ENCODE peak calls at places on chromosomes 6 and 20, in eight cellular contexts. One of them, this sample, is unnamed.

GRCh38 chr6:54992789-54993188 is 146.2 kb downstream of the FAM83B start:
- DNase-seq in activated T-cell treated with anti-CD3 and anti-CD28 coated beads, Interleukin-2, amount 50 U/mL, for 72 hours: no peak
- DNase-seq in PC-9: no peak
- DNase-seq in mucosa of descending colon: no peak
- DNase-seq in stimulated activated CD8-positive, alpha-beta memory T cell treated with anti-CD3 and anti-CD28 coated beads, Interleukin-15, amount 100 ng/mL, for 24 hours: no peak
- DNase-seq in HTR-8/SVneo: no peak
- DNase-seq in dorsolateral prefrontal cortex: no peak
- DNase-seq in brain microvascular endothelial cell: no peak
- DNase-seq in this sample: no peak

GRCh38 chr20:37226889-37227288 is 34.7 kb downstream of the GHRH start:
- DNase-seq in brain microvascular endothelial cell: no peak
- DNase-seq in dorsolateral prefrontal cortex: no peak
- DNase-seq in activated T-cell treated with anti-CD3 and anti-CD28 coated beads, Interleukin-2, amount 50 U/mL, for 72 hours: no peak
- DNase-seq in HTR-8/SVneo: no peak
- DNase-seq in stimulated activated CD8-positive, alpha-beta memory T cell treated with anti-CD3 and anti-CD28 coated beads, Interleukin-15, amount 100 ng/mL, for 24 hours: no peak
- DNase-seq in mucosa of descending colon: peak; percentile 47
- DNase-seq in PC-9: no peak
- DNase-seq in this sample: no peak

GRCh38 chr20:30167540-30167939 is 1089.9 kb upstream of the DEFB115 start:
- DNase-seq in brain microvascular endothelial cell: no peak
- DNase-seq in mucosa of descending colon: no peak
- DNase-seq in HTR-8/SVneo: no peak
- DNase-seq in activated T-cell treated with anti-CD3 and anti-CD28 coated beads, Interleukin-2, amount 50 U/mL, for 72 hours: no peak
- DNase-seq in stimulated activated CD8-positive, alpha-beta memory T cell treated with anti-CD3 and anti-CD28 coated beads, Interleukin-15, amount 100 ng/mL, for 24 hours: no peak
- DNase-seq in PC-9: no peak
- DNase-seq in dorsolateral prefrontal cortex: no peak
- DNase-seq in this sample: no peak

GRCh38 chr20:63972312-63973159 is 2.8 kb upstream of the ZNF512B start:
- DNase-seq in activated T-cell treated with anti-CD3 and anti-CD28 coated beads, Interleukin-2, amount 50 U/mL, for 72 hours: no peak
- DNase-seq in brain microvascular endothelial cell: no peak
- DNase-seq in stimulated activated CD8-positive, alpha-beta memory T cell treated with anti-CD3 and anti-CD28 coated beads, Interleukin-15, amount 100 ng/mL, for 24 hours: no peak
- DNase-seq in mucosa of descending colon: no peak
- DNase-seq in dorsolateral prefrontal cortex: no peak
- DNase-seq in HTR-8/SVneo: no peak
- DNase-seq in PC-9: peak; percentile 33
- DNase-seq in this sample: no peak

GRCh38 chr20:19784511-19785172 is 26.6 kb downstream of the RIN2 start:
- DNase-seq in dorsolateral prefrontal cortex: no peak
- DNase-seq in mucosa of descending colon: peak; percentile 77
- DNase-seq in HTR-8/SVneo: peak; percentile 69
- DNase-seq in brain microvascular endothelial cell: peak; percentile 89
- DNase-seq in PC-9: peak; percentile 90
- DNase-seq in activated T-cell treated with anti-CD3 and anti-CD28 coated beads, Interleukin-2, amount 50 U/mL, for 72 hours: peak; percentile 55
- DNase-seq in stimulated activated CD8-positive, alpha-beta memory T cell treated with anti-CD3 and anti-CD28 coated beads, Interleukin-15, amount 100 ng/mL, for 24 hours: no peak
- DNase-seq in this sample: peak; percentile 67

GRCh38 chr6:40380271-40380670 is 206.9 kb downstream of the LRFN2 start:
- DNase-seq in PC-9: no peak
- DNase-seq in stimulated activated CD8-positive, alpha-beta memory T cell treated with anti-CD3 and anti-CD28 coated beads, Interleukin-15, amount 100 ng/mL, for 24 hours: no peak
- DNase-seq in brain microvascular endothelial cell: no peak
- DNase-seq in activated T-cell treated with anti-CD3 and anti-CD28 coated beads, Interleukin-2, amount 50 U/mL, for 72 hours: no peak
- DNase-seq in mucosa of descending colon: no peak
- DNase-seq in HTR-8/SVneo: no peak
- DNase-seq in dorsolateral prefrontal cortex: no peak
- DNase-seq in this sample: no peak

GRCh38 chr20:63453029-63453523 is 19.4 kb downstream of the KCNQ2 start:
- DNase-seq in dorsolateral prefrontal cortex: no peak
- DNase-seq in PC-9: no peak
- DNase-seq in stimulated activated CD8-positive, alpha-beta memory T cell treated with anti-CD3 and anti-CD28 coated beads, Interleukin-15, amount 100 ng/mL, for 24 hours: no peak
- DNase-seq in mucosa of descending colon: no peak
- DNase-seq in activated T-cell treated with anti-CD3 and anti-CD28 coated beads, Interleukin-2, amount 50 U/mL, for 72 hours: no peak
- DNase-seq in brain microvascular endothelial cell: no peak
- DNase-seq in HTR-8/SVneo: no peak
- DNase-seq in this sample: no peak

GRCh38 chr6:106097368-106098231 is 11.5 kb downstream of the PRDM1 start:
- DNase-seq in activated T-cell treated with anti-CD3 and anti-CD28 coated beads, Interleukin-2, amount 50 U/mL, for 72 hours: peak; percentile 60
- DNase-seq in stimulated activated CD8-positive, alpha-beta memory T cell treated with anti-CD3 and anti-CD28 coated beads, Interleukin-15, amount 100 ng/mL, for 24 hours: no peak
- DNase-seq in brain microvascular endothelial cell: no peak
- DNase-seq in PC-9: no peak
- DNase-seq in HTR-8/SVneo: no peak
- DNase-seq in dorsolateral prefrontal cortex: no peak
- DNase-seq in mucosa of descending colon: peak; percentile 65
- DNase-seq in this sample: no peak

GRCh38 chr6:21149460-21149859 is 444.1 kb upstream of the SOX4 start:
- DNase-seq in brain microvascular endothelial cell: no peak
- DNase-seq in HTR-8/SVneo: peak; percentile 37
- DNase-seq in PC-9: no peak
- DNase-seq in stimulated activated CD8-positive, alpha-beta memory T cell treated with anti-CD3 and anti-CD28 coated beads, Interleukin-15, amount 100 ng/mL, for 24 hours: no peak
- DNase-seq in dorsolateral prefrontal cortex: no peak
- DNase-seq in mucosa of descending colon: no peak
- DNase-seq in activated T-cell treated with anti-CD3 and anti-CD28 coated beads, Interleukin-2, amount 50 U/mL, for 72 hours: no peak
- DNase-seq in this sample: peak; percentile 91

GRCh38 chr6:156031516-156031915 is 575.9 kb upstream of the NOX3 start:
- DNase-seq in PC-9: no peak
- DNase-seq in mucosa of descending colon: no peak
- DNase-seq in HTR-8/SVneo: no peak
- DNase-seq in activated T-cell treated with anti-CD3 and anti-CD28 coated beads, Interleukin-2, amount 50 U/mL, for 72 hours: no peak
- DNase-seq in dorsolateral prefrontal cortex: no peak
- DNase-seq in stimulated activated CD8-positive, alpha-beta memory T cell treated with anti-CD3 and anti-CD28 coated beads, Interleukin-15, amount 100 ng/mL, for 24 hours: no peak
- DNase-seq in brain microvascular endothelial cell: no peak
- DNase-seq in this sample: no peak

GRCh38 chr6:3412779-3413500 is 43.9 kb downstream of the SLC22A23 start:
- DNase-seq in brain microvascular endothelial cell: no peak
- DNase-seq in dorsolateral prefrontal cortex: no peak
- DNase-seq in PC-9: no peak
- DNase-seq in activated T-cell treated with anti-CD3 and anti-CD28 coated beads, Interleukin-2, amount 50 U/mL, for 72 hours: no peak
- DNase-seq in HTR-8/SVneo: no peak
- DNase-seq in stimulated activated CD8-positive, alpha-beta memory T cell treated with anti-CD3 and anti-CD28 coated beads, Interleukin-15, amount 100 ng/mL, for 24 hours: no peak
- DNase-seq in mucosa of descending colon: no peak
- DNase-seq in this sample: no peak

GRCh38 chr6:64280569-64280968 is 645.0 kb downstream of the PHF3 start:
- DNase-seq in brain microvascular endothelial cell: no peak
- DNase-seq in mucosa of descending colon: peak; percentile 60
- DNase-seq in HTR-8/SVneo: no peak
- DNase-seq in activated T-cell treated with anti-CD3 and anti-CD28 coated beads, Interleukin-2, amount 50 U/mL, for 72 hours: no peak
- DNase-seq in PC-9: no peak
- DNase-seq in dorsolateral prefrontal cortex: no peak
- DNase-seq in stimulated activated CD8-positive, alpha-beta memory T cell treated with anti-CD3 and anti-CD28 coated beads, Interleukin-15, amount 100 ng/mL, for 24 hours: no peak
- DNase-seq in this sample: no peak

GRCh38 chr6:157246048-157246630 is 77.2 kb downstream of the TMEM242 start:
- DNase-seq in HTR-8/SVneo: no peak
- DNase-seq in brain microvascular endothelial cell: no peak
- DNase-seq in PC-9: no peak
- DNase-seq in activated T-cell treated with anti-CD3 and anti-CD28 coated beads, Interleukin-2, amount 50 U/mL, for 72 hours: no peak
- DNase-seq in stimulated activated CD8-positive, alpha-beta memory T cell treated with anti-CD3 and anti-CD28 coated beads, Interleukin-15, amount 100 ng/mL, for 24 hours: no peak
- DNase-seq in mucosa of descending colon: no peak
- DNase-seq in dorsolateral prefrontal cortex: no peak
- DNase-seq in this sample: no peak

GRCh38 chr6:2817778-2818443 is 23.8 kb downstream of the SERPINB1 start:
- DNase-seq in activated T-cell treated with anti-CD3 and anti-CD28 coated beads, Interleukin-2, amount 50 U/mL, for 72 hours: no peak
- DNase-seq in PC-9: peak; percentile 84
- DNase-seq in HTR-8/SVneo: peak; percentile 53
- DNase-seq in brain microvascular endothelial cell: peak; percentile 36
- DNase-seq in stimulated activated CD8-positive, alpha-beta memory T cell treated with anti-CD3 and anti-CD28 coated beads, Interleukin-15, amount 100 ng/mL, for 24 hours: no peak
- DNase-seq in mucosa of descending colon: peak; percentile 28
- DNase-seq in dorsolateral prefrontal cortex: no peak
- DNase-seq in this sample: no peak

GRCh38 chr6:145756170-145756662 is 20.9 kb upstream of the EPM2A start:
- DNase-seq in brain microvascular endothelial cell: peak; percentile 95
- DNase-seq in HTR-8/SVneo: peak; percentile 26
- DNase-seq in activated T-cell treated with anti-CD3 and anti-CD28 coated beads, Interleukin-2, amount 50 U/mL, for 72 hours: no peak
- DNase-seq in dorsolateral prefrontal cortex: no peak
- DNase-seq in mucosa of descending colon: no peak
- DNase-seq in stimulated activated CD8-positive, alpha-beta memory T cell treated with anti-CD3 and anti-CD28 coated beads, Interleukin-15, amount 100 ng/mL, for 24 hours: no peak
- DNase-seq in PC-9: peak; percentile 66
- DNase-seq in this sample: peak; percentile 87

GRCh38 chr20:25294459-25295385 is 46.8 kb downstream of the PYGB start:
- DNase-seq in HTR-8/SVneo: peak; percentile 76
- DNase-seq in brain microvascular endothelial cell: peak; percentile 38
- DNase-seq in stimulated activated CD8-positive, alpha-beta memory T cell treated with anti-CD3 and anti-CD28 coated beads, Interleukin-15, amount 100 ng/mL, for 24 hours: peak; percentile 28
- DNase-seq in PC-9: no peak
- DNase-seq in mucosa of descending colon: peak; percentile 41
- DNase-seq in dorsolateral prefrontal cortex: no peak
- DNase-seq in activated T-cell treated with anti-CD3 and anti-CD28 coated beads, Interleukin-2, amount 50 U/mL, for 72 hours: peak; percentile 60
- DNase-seq in this sample: no peak

GRCh38 chr20:57483287-57484050 is 41.5 kb downstream of the CTCFL start:
- DNase-seq in activated T-cell treated with anti-CD3 and anti-CD28 coated beads, Interleukin-2, amount 50 U/mL, for 72 hours: no peak
- DNase-seq in mucosa of descending colon: no peak
- DNase-seq in PC-9: no peak
- DNase-seq in dorsolateral prefrontal cortex: no peak
- DNase-seq in stimulated activated CD8-positive, alpha-beta memory T cell treated with anti-CD3 and anti-CD28 coated beads, Interleukin-15, amount 100 ng/mL, for 24 hours: no peak
- DNase-seq in HTR-8/SVneo: no peak
- DNase-seq in brain microvascular endothelial cell: no peak
- DNase-seq in this sample: no peak

GRCh38 chr20:38387953-38388352 is 41.7 kb downstream of the LBP start:
- DNase-seq in mucosa of descending colon: no peak
- DNase-seq in PC-9: no peak
- DNase-seq in activated T-cell treated with anti-CD3 and anti-CD28 coated beads, Interleukin-2, amount 50 U/mL, for 72 hours: no peak
- DNase-seq in stimulated activated CD8-positive, alpha-beta memory T cell treated with anti-CD3 and anti-CD28 coated beads, Interleukin-15, amount 100 ng/mL, for 24 hours: no peak
- DNase-seq in dorsolateral prefrontal cortex: no peak
- DNase-seq in brain microvascular endothelial cell: no peak
- DNase-seq in HTR-8/SVneo: no peak
- DNase-seq in this sample: no peak

GRCh38 chr20:59006864-59007757 is at the start of gene CTSZ:
- DNase-seq in dorsolateral prefrontal cortex: no peak
- DNase-seq in stimulated activated CD8-positive, alpha-beta memory T cell treated with anti-CD3 and anti-CD28 coated beads, Interleukin-15, amount 100 ng/mL, for 24 hours: no peak
- DNase-seq in brain microvascular endothelial cell: no peak
- DNase-seq in HTR-8/SVneo: peak; percentile 91
- DNase-seq in activated T-cell treated with anti-CD3 and anti-CD28 coated beads, Interleukin-2, amount 50 U/mL, for 72 hours: peak; percentile 68
- DNase-seq in mucosa of descending colon: peak; percentile 87
- DNase-seq in PC-9: no peak
- DNase-seq in this sample: no peak

GRCh38 chr20:11692567-11692966 is 225.1 kb upstream of the BTBD3 start:
- DNase-seq in mucosa of descending colon: no peak
- DNase-seq in brain microvascular endothelial cell: no peak
- DNase-seq in stimulated activated CD8-positive, alpha-beta memory T cell treated with anti-CD3 and anti-CD28 coated beads, Interleukin-15, amount 100 ng/mL, for 24 hours: no peak
- DNase-seq in activated T-cell treated with anti-CD3 and anti-CD28 coated beads, Interleukin-2, amount 50 U/mL, for 72 hours: no peak
- DNase-seq in HTR-8/SVneo: no peak
- DNase-seq in PC-9: no peak
- DNase-seq in dorsolateral prefrontal cortex: no peak
- DNase-seq in this sample: no peak

GRCh38 chr6:39752835-39753744 is 27.9 kb upstream of the KIF6 start:
- DNase-seq in mucosa of descending colon: no peak
- DNase-seq in HTR-8/SVneo: no peak
- DNase-seq in activated T-cell treated with anti-CD3 and anti-CD28 coated beads, Interleukin-2, amount 50 U/mL, for 72 hours: no peak
- DNase-seq in brain microvascular endothelial cell: no peak
- DNase-seq in dorsolateral prefrontal cortex: no peak
- DNase-seq in PC-9: no peak
- DNase-seq in stimulated activated CD8-positive, alpha-beta memory T cell treated with anti-CD3 and anti-CD28 coated beads, Interleukin-15, amount 100 ng/mL, for 24 hours: no peak
- DNase-seq in this sample: no peak

GRCh38 chr20:4195499-4195898 is 180.1 kb upstream of the RNF24 start:
- DNase-seq in brain microvascular endothelial cell: no peak
- DNase-seq in PC-9: no peak
- DNase-seq in dorsolateral prefrontal cortex: no peak
- DNase-seq in mucosa of descending colon: peak; percentile 24
- DNase-seq in HTR-8/SVneo: peak; percentile 60
- DNase-seq in stimulated activated CD8-positive, alpha-beta memory T cell treated with anti-CD3 and anti-CD28 coated beads, Interleukin-15, amount 100 ng/mL, for 24 hours: no peak
- DNase-seq in activated T-cell treated with anti-CD3 and anti-CD28 coated beads, Interleukin-2, amount 50 U/mL, for 72 hours: no peak
- DNase-seq in this sample: no peak

GRCh38 chr20:5734559-5735137 is 15.6 kb upstream of the SHLD1 start:
- DNase-seq in brain microvascular endothelial cell: no peak
- DNase-seq in HTR-8/SVneo: no peak
- DNase-seq in stimulated activated CD8-positive, alpha-beta memory T cell treated with anti-CD3 and anti-CD28 coated beads, Interleukin-15, amount 100 ng/mL, for 24 hours: no peak
- DNase-seq in activated T-cell treated with anti-CD3 and anti-CD28 coated beads, Interleukin-2, amount 50 U/mL, for 72 hours: no peak
- DNase-seq in PC-9: no peak
- DNase-seq in mucosa of descending colon: no peak
- DNase-seq in dorsolateral prefrontal cortex: no peak
- DNase-seq in this sample: no peak

GRCh38 chr6:27617700-27618689 is 145.1 kb upstream of the ZNF184 start:
- DNase-seq in brain microvascular endothelial cell: peak; percentile 65
- DNase-seq in stimulated activated CD8-positive, alpha-beta memory T cell treated with anti-CD3 and anti-CD28 coated beads, Interleukin-15, amount 100 ng/mL, for 24 hours: no peak
- DNase-seq in PC-9: peak; percentile 60
- DNase-seq in activated T-cell treated with anti-CD3 and anti-CD28 coated beads, Interleukin-2, amount 50 U/mL, for 72 hours: no peak
- DNase-seq in dorsolateral prefrontal cortex: no peak
- DNase-seq in HTR-8/SVneo: no peak
- DNase-seq in mucosa of descending colon: no peak
- DNase-seq in this sample: no peak

GRCh38 chr6:42199106-42199981 is 4.6 kb upstream of the GUCA1B start:
- DNase-seq in brain microvascular endothelial cell: peak; percentile 22
- DNase-seq in stimulated activated CD8-positive, alpha-beta memory T cell treated with anti-CD3 and anti-CD28 coated beads, Interleukin-15, amount 100 ng/mL, for 24 hours: no peak
- DNase-seq in mucosa of descending colon: no peak
- DNase-seq in PC-9: no peak
- DNase-seq in HTR-8/SVneo: no peak
- DNase-seq in dorsolateral prefrontal cortex: no peak
- DNase-seq in activated T-cell treated with anti-CD3 and anti-CD28 coated beads, Interleukin-2, amount 50 U/mL, for 72 hours: no peak
- DNase-seq in this sample: no peak

GRCh38 chr6:118876201-118876600 is 17.8 kb upstream of the ASF1A start:
- DNase-seq in stimulated activated CD8-positive, alpha-beta memory T cell treated with anti-CD3 and anti-CD28 coated beads, Interleukin-15, amount 100 ng/mL, for 24 hours: no peak
- DNase-seq in HTR-8/SVneo: no peak
- DNase-seq in PC-9: no peak
- DNase-seq in brain microvascular endothelial cell: no peak
- DNase-seq in dorsolateral prefrontal cortex: no peak
- DNase-seq in mucosa of descending colon: no peak
- DNase-seq in activated T-cell treated with anti-CD3 and anti-CD28 coated beads, Interleukin-2, amount 50 U/mL, for 72 hours: no peak
- DNase-seq in this sample: no peak

GRCh38 chr6:34051339-34051919 is 94.5 kb downstream of the GRM4 start:
- DNase-seq in stimulated activated CD8-positive, alpha-beta memory T cell treated with anti-CD3 and anti-CD28 coated beads, Interleukin-15, amount 100 ng/mL, for 24 hours: no peak
- DNase-seq in PC-9: no peak
- DNase-seq in dorsolateral prefrontal cortex: no peak
- DNase-seq in activated T-cell treated with anti-CD3 and anti-CD28 coated beads, Interleukin-2, amount 50 U/mL, for 72 hours: no peak
- DNase-seq in mucosa of descending colon: no peak
- DNase-seq in brain microvascular endothelial cell: no peak
- DNase-seq in HTR-8/SVneo: no peak
- DNase-seq in this sample: no peak

GRCh38 chr6:159680104-159680503 is 12.9 kb downstream of the SOD2 start:
- DNase-seq in stimulated activated CD8-positive, alpha-beta memory T cell treated with anti-CD3 and anti-CD28 coated beads, Interleukin-15, amount 100 ng/mL, for 24 hours: no peak
- DNase-seq in brain microvascular endothelial cell: no peak
- DNase-seq in dorsolateral prefrontal cortex: no peak
- DNase-seq in mucosa of descending colon: no peak
- DNase-seq in PC-9: no peak
- DNase-seq in HTR-8/SVneo: no peak
- DNase-seq in activated T-cell treated with anti-CD3 and anti-CD28 coated beads, Interleukin-2, amount 50 U/mL, for 72 hours: no peak
- DNase-seq in this sample: no peak

GRCh38 chr6:111921108-111921507 is 47.9 kb upstream of the FYN start:
- DNase-seq in stimulated activated CD8-positive, alpha-beta memory T cell treated with anti-CD3 and anti-CD28 coated beads, Interleukin-15, amount 100 ng/mL, for 24 hours: no peak
- DNase-seq in mucosa of descending colon: no peak
- DNase-seq in dorsolateral prefrontal cortex: no peak
- DNase-seq in PC-9: no peak
- DNase-seq in brain microvascular endothelial cell: no peak
- DNase-seq in activated T-cell treated with anti-CD3 and anti-CD28 coated beads, Interleukin-2, amount 50 U/mL, for 72 hours: no peak
- DNase-seq in HTR-8/SVneo: no peak
- DNase-seq in this sample: no peak

This sample was measured in GM04504.